ENCODE peak calls at places on chromosomes 1 and 21, in six cellular contexts. H is fibroblast of pulmonary artery; Q is T-helper 17 cell; L is AG08395; V is activated CD4-positive, alpha-beta T cell treated with anti-CD3 and anti-CD28 coated beads for 4 hours; Y is HS-27A. M is an unnamed sample.
A peak's percentile ranks its signal among the peaks of the same experiment; 100 is the strongest.

GRCh38 chr1:27719286-27720251 is 6.2 kb upstream of the FAM76A start:
- DNase-seq in Q (no peak), L (peak; percentile 30), Y (no peak), V (no peak), H (peak; percentile 22), M (no peak)

GRCh38 chr1:111754964-111755320 is 759 bp upstream of the DDX20 start:
- DNase-seq in L (peak; percentile 60), Q (peak; percentile 18), H (peak; percentile 73), V (peak; percentile 32), Y (no peak), M (no peak)

GRCh38 chr21:39673736-39674135 is 61.0 kb downstream of the B3GALT5 start:
- DNase-seq in Q (no peak), H (no peak), V (no peak), L (no peak), Y (no peak), M (no peak)

GRCh38 chr1:87091425-87091824 is 177.0 kb downstream of the HS2ST1 start:
- DNase-seq in Y (no peak), L (no peak), V (no peak), Q (no peak), H (no peak), M (no peak)

GRCh38 chr1:220786337-220787068 is at the start of gene MTARC1:
- DNase-seq in V (no peak), L (peak; percentile 61), Y (no peak), Q (no peak), H (peak; percentile 48), M (peak; percentile 23)

GRCh38 chr21:36169465-36170128 is 13.0 kb downstream of the DOP1B start:
- DNase-seq in Q (no peak), L (no peak), Y (no peak), H (no peak), V (no peak), M (no peak)

GRCh38 chr21:37430184-37430821 is 63.7 kb downstream of the DYRK1A start:
- DNase-seq in H (no peak), Y (no peak), Q (no peak), V (no peak), L (no peak), M (peak; percentile 63)

GRCh38 chr1:231630558-231631205 is 4.1 kb downstream of the DISC1 start:
- DNase-seq in Q (no peak), V (no peak), Y (no peak), L (peak; percentile 74), H (no peak), M (no peak)

GRCh38 chr1:1359316-1359667 is 937 bp upstream of the MXRA8 start:
- DNase-seq in Q (no peak), V (no peak), L (peak; percentile 53), Y (no peak), H (no peak), M (no peak)

GRCh38 chr1:24864409-24864808 is 65.7 kb downstream of the RUNX3 start:
- DNase-seq in H (no peak), Q (no peak), Y (no peak), V (no peak), L (no peak), M (no peak)

GRCh38 chr1:162218975-162219374 is 149.5 kb downstream of the NOS1AP start:
- DNase-seq in Y (no peak), Q (no peak), H (no peak), V (no peak), L (no peak), M (no peak)

GRCh38 chr1:24925082-24925779 is 4.8 kb downstream of the RUNX3 start:
- DNase-seq in V (peak; percentile 91), Q (peak; percentile 77), L (no peak), Y (no peak), H (no peak), M (no peak)

GRCh38 chr1:39819091-39819812 is 30.6 kb upstream of the BMP8B start:
- DNase-seq in V (no peak), H (no peak), Y (no peak), Q (no peak), L (no peak), M (no peak)

GRCh38 chr21:34174470-34174869 is 101.1 kb downstream of the MRPS6 start:
- DNase-seq in Q (no peak), Y (no peak), L (no peak), H (no peak), V (no peak), M (no peak)

GRCh38 chr1:183349201-183349711 is 68.9 kb downstream of the NMNAT2 start:
- DNase-seq in Q (no peak), V (no peak), Y (no peak), L (peak; percentile 59), H (peak; percentile 46), M (no peak)

GRCh38 chr1:64744492-64745180 is at the start of gene RAVER2:
- DNase-seq in Q (peak; percentile 45), L (peak; percentile 49), Y (no peak), H (peak; percentile 63), V (peak; percentile 58), M (peak; percentile 50)